ENCODE peak calls at places on chromosome 2, in five cellular contexts. X is PC-3, E is psoas muscle, L is uterus, M is OCI-LY7. A is an unnamed sample.

GRCh38 chr2:98757904-98758421 is 27.0 kb upstream of the MGAT4A start:
- DNase-seq in L (peak), M (peak), X (peak), E (peak), A (peak)

GRCh38 chr2:207589143-207589542 is 36.1 kb downstream of the METTL21A start:
- DNase-seq in E (no peak), M (no peak), X (no peak), L (no peak), A (no peak)

GRCh38 chr2:25161055-25161781 is 7.2 kb downstream of the POMC start:
- DNase-seq in L (peak), X (no peak), M (no peak), E (peak), A (no peak)

GRCh38 chr2:21633531-21634310 is 510.0 kb downstream of the TDRD15 start:
- DNase-seq in L (no peak), X (no peak), E (no peak), M (no peak), A (no peak)

GRCh38 chr2:166126014-166126639 is 1.7 kb downstream of the SCN1A start:
- DNase-seq in X (no peak), L (no peak), E (no peak), M (no peak), A (no peak)

GRCh38 chr2:179274749-179275148 is 10.1 kb upstream of the SESTD1 start:
- DNase-seq in M (peak), E (no peak), L (no peak), X (no peak), A (no peak)

GRCh38 chr2:207695293-207695692 is 16.1 kb upstream of the CCNYL1 start:
- DNase-seq in X (no peak), M (no peak), E (no peak), L (no peak), A (no peak)

GRCh38 chr2:49772299-49772970 is 618.1 kb upstream of the FSHR start:
- DNase-seq in X (no peak), L (no peak), M (no peak), E (no peak), A (no peak)

GRCh38 chr2:46545015-46545839 is 65.9 kb downstream of the TMEM247 start:
- DNase-seq in E (no peak), M (no peak), L (no peak), X (no peak), A (no peak)

GRCh38 chr2:191620144-191620543 is 57.8 kb upstream of the NABP1 start:
- DNase-seq in E (no peak), M (no peak), L (no peak), X (no peak), A (no peak)

GRCh38 chr2:201983174-201983573 is 50.5 kb upstream of the FZD7 start:
- DNase-seq in L (no peak), X (no peak), E (no peak), M (no peak), A (no peak)

GRCh38 chr2:233706720-233707119 is 6.0 kb upstream of the UGT1A5 start:
- DNase-seq in M (no peak), X (peak), E (no peak), L (no peak), A (no peak)

GRCh38 chr2:233711312-233712008 is 1.2 kb upstream of the UGT1A5 start:
- DNase-seq in M (peak), L (peak), E (peak), X (peak), A (peak)

GRCh38 chr2:233708942-233709341 is 3.8 kb upstream of the UGT1A5 start:
- DNase-seq in X (no peak), L (no peak), M (no peak), E (no peak), A (no peak)

GRCh38 chr2:233705911-233706506 is 6.7 kb upstream of the UGT1A5 start:
- DNase-seq in L (no peak), M (no peak), X (peak), E (peak), A (no peak)

GRCh38 chr2:233707979-233708644 is 4.6 kb upstream of the UGT1A5 start:
- DNase-seq in L (no peak), E (no peak), M (no peak), X (peak), A (no peak)
- TF ChIP-seq CTCF in L (no peak), E (no peak), M (no peak), X (no peak), A (no peak)

DNA sequence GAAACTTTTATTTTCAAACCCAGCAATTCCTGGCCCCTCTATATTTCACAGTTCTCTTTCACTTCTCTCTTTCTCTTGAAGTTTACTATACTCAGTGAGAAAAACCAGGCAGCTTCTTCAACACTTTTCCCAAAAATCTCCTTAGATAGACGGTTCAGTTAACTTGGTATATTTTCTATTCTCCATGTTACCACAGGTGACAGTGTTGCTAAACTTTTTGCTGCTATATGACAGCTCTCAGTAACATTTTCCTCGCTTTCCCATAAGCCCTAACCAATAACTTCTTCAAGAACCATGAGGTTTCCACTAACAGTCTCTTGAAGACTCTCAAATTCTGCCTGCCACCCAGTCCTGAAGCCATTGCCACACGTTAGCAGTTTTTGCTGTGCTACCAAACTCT is 45.8 kb downstream of the CYBRD1 start:
- DNase-seq in M (peak), L (no peak), X (peak), E (no peak), A (peak)
- TF ChIP-seq CTCF in M (peak), L (no peak), X (peak), E (no peak), A (no peak)

DNA sequence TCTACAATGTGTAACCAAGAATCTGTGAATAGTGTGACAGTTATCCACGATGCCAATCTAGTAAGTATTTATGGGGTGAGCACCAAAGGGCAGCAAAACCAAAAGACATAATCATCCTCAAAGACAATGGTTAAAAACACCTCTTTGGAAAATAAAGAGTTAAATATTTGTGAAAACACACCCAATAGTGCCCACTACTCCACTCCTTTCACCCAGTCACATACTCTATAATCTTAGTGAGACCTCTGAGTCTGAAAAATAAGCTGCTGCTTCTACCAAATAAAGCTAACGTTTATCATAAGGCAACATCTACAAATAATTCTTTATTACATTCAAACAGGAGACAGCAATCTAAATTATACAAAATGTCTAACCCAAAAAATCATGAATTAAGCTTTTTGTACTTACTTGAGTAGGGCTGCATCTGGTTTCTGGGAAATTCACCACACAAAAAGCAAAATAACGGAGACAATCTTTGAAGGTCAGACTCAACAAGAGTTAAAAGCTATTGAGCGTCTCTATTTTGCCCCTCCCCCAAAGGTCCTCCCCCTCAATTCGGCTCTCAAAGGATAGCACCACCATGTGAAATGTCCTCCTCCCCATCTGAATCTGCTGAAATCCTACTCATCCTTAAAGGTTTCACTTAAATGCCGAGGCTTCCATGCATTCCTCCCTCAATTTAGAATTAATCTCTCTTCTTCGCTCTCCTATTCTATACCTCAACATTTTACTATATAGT is 2.0 kb downstream of the RAPH1 start:
- DNase-seq in X (peak), L (peak), M (no peak), E (no peak), A (no peak)
- TF ChIP-seq CTCF in X (no peak), L (no peak), M (no peak), E (no peak), A (no peak)

DNA sequence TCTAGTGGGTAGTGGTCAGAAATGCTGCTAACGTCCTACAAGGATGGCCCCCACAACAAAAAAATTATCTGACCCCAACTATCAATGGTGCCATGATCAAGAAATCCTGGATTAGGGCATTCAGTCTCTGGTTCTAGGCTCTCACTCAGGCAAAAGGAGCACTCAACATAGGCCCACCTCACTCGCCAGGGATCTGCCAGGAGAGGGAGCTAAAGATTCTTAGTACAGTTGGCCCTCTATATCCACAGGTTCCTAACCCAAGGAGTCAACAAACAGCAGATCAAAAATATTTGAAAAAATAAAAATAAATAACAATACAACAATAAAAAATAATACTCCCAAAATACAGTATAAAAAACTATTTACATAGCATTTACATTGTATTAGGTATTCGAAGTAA is 10.0 kb downstream of the SLC4A5 start:
- DNase-seq in X (peak), M (peak), E (no peak), L (no peak), A (peak)
- TF ChIP-seq CTCF in X (peak), M (peak), E (no peak), L (no peak), A (peak)

DNA sequence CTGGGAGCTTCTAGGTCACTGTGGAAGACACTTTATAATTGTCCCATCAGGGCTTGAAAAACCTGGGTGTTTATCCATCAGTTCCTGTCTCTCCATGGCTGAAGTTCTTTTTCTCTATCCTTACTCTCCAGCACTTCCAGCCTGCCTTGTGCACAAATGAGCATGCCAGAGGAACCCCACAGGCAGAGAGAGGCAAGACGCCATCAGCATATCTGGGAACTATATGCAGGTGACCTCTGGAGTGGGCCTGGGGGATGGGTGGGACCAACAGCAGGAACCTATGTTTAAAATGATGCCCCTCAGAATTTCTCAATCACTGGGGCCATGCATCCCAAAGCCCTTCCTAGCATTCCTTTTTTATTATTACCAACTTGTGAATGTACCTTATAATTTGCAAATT is 156.2 kb upstream of the PARD3B start:
- DNase-seq in M (no peak), E (no peak), L (no peak), X (no peak), A (no peak)
- TF ChIP-seq CTCF in M (no peak), E (no peak), L (no peak), X (no peak), A (no peak)

GRCh38 chr2:133166024-133166423 is 402.2 kb downstream of the NCKAP5 start:
- DNase-seq in X (peak), L (no peak), M (no peak), E (no peak), A (no peak)

GRCh38 chr2:133173224-133173623 is 395.0 kb downstream of the NCKAP5 start:
- DNase-seq in M (no peak), X (no peak), L (no peak), E (no peak), A (no peak)

GRCh38 chr2:133169527-133169926 is 398.7 kb downstream of the NCKAP5 start:
- DNase-seq in X (no peak), L (no peak), M (no peak), E (no peak), A (no peak)

GRCh38 chr2:133167990-133168389 is 400.3 kb downstream of the NCKAP5 start:
- DNase-seq in M (no peak), E (no peak), X (no peak), L (no peak), A (no peak)

DNA sequence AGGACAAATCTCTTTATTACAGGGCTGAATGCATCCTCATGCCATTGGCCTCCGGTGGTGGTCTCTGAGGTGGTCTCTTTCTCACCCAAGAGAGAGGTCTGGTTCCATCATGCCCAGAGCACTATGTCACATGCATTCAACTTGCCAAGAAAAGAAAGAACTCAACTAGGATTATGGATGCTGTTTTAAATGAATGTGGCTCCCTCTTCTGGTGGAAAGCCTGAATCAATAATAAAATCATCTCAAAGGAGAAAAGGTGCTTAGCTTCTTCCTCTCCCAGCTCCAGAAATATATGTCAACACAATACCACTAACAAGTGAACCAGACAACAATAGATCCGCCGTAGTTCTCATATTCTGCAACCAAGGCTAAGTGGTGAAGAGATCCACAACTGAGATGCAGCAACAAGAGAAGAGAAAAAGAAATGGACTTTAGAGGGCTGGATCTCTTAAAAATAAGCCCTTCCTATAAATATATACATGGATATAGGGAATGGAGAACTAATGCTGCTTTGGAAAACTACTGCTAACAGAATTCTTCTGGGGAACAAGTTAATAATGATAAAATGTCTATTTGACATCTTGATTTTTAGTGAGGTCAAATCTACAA is 396.8 kb downstream of the NCKAP5 start:
- DNase-seq in E (no peak), M (peak), L (no peak), X (peak), A (peak)
- TF ChIP-seq CTCF in E (peak), M (peak), L (peak), X (peak), A (peak)

GRCh38 chr2:231393149-231394131 is 2.1 kb upstream of the B3GNT7 start:
- DNase-seq in E (no peak), X (no peak), M (peak), L (no peak), A (no peak)
- TF ChIP-seq CTCF in E (peak), X (peak), M (peak), L (no peak), A (peak)